ENCODE peak calls at places on chromosomes 4 and X, in seven cellular contexts. N is neural progenitor cell, Q is K562, Z is kidney, P is bronchial epithelial cell, A is GM12864, K is astrocyte. U is an unnamed sample.

GRCh38 chrX:119266364-119266995 is 30.4 kb downstream of the PGRMC1 start:
- DNase-seq in N (peak; percentile 14), Q (peak; percentile 27), Z (no peak), P (peak; percentile 7), A (no peak), K (no peak), U (peak; percentile 5)

GRCh38 chrX:9797961-9798360 is 11.7 kb downstream of the SHROOM2 start:
- DNase-seq in N (no peak), Q (no peak), Z (no peak), P (no peak), A (no peak), K (no peak), U (no peak)

GRCh38 chrX:46130246-46130645 is 415.0 kb downstream of the ZNF674 start:
- DNase-seq in N (peak; percentile 86), Q (no peak), Z (no peak), P (no peak), A (no peak), K (no peak), U (no peak)

GRCh38 chrX:3697701-3698279 is 15.7 kb downstream of the PRKX start:
- DNase-seq in N (peak; percentile 77), Q (no peak), Z (peak; percentile 96), P (peak; percentile 69), A (no peak), K (peak; percentile 75), U (peak; percentile 29)

GRCh38 chr4:78652282-78652876 is 100.8 kb downstream of the ANXA3 start:
- DNase-seq in N (no peak), Q (no peak), Z (no peak), P (no peak), A (no peak), K (peak; percentile 70), U (no peak)

GRCh38 chr4:7312691-7313090 is 120.4 kb downstream of the SORCS2 start:
- DNase-seq in N (no peak), Q (no peak), Z (peak; percentile 37), P (no peak), A (no peak), K (no peak), U (no peak)

GRCh38 chr4:86233681-86234080 is 126.2 kb downstream of the MAPK10 start:
- DNase-seq in N (no peak), Q (no peak), Z (no peak), P (peak; percentile 83), A (no peak), K (peak; percentile 93), U (no peak)

GRCh38 chrX:76220856-76221255 is 48.0 kb downstream of the PBDC1 start:
- DNase-seq in N (no peak), Q (no peak), Z (no peak), P (no peak), A (no peak), K (no peak), U (no peak)

GRCh38 chr4:169899295-169899694 is 126.9 kb downstream of the MFAP3L start:
- DNase-seq in N (no peak), Q (no peak), Z (no peak), P (peak; percentile 18), A (no peak), K (peak; percentile 87), U (no peak)

GRCh38 chr4:16579866-16580265 is 318.6 kb downstream of the LDB2 start:
- DNase-seq in N (no peak), Q (no peak), Z (no peak), P (no peak), A (no peak), K (peak; percentile 80), U (no peak)

GRCh38 chr4:100311181-100311580 is 120.9 kb upstream of the DDIT4L start:
- DNase-seq in N (peak; percentile 7), Q (no peak), Z (no peak), P (peak; percentile 50), A (no peak), K (no peak), U (peak; percentile 40)

GRCh38 chrX:123809854-123810375 is 49.9 kb upstream of the XIAP start:
- DNase-seq in N (no peak), Q (no peak), Z (no peak), P (no peak), A (no peak), K (no peak), U (no peak)

DNA sequence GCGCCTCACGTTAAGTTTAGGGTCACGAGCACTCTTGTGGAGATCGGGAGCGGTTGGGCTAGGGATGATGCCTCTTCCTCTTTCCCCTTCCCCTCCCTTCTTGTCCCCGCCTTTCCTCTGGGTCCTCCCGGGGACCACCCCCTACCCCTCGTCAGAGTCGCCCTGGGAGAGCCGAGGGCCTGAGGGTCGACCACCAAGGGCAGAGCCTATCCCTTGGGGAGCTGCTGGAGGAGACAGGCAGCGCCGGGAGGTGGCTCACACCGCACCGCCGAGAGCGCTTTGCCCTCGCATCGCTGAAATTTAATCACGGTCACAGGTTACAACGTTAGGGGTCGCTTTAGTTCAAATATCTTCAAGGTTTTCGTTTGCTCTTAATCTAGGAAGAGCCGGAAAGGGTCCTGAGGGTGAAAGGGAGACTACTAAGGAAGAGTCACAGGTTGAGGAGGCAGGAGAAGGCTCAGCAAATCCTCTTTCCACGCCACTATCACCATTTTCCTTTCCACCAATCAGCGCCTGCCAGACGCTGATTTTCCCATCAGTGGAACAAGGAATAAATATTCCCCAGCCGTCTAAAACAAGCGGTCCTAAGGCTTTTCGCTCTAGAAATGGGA is 529 bp upstream of the SNCA start:
- DNase-seq in N (peak; percentile 72), Q (peak; percentile 7), Z (peak; percentile 74), P (peak; percentile 67), A (no peak), K (peak; percentile 18), U (no peak)
- TF ChIP-seq CTCF in N (peak; percentile 47), Q (no peak), Z (no peak), P (peak; percentile 32), A (no peak), K (no peak), U (no peak)

GRCh38 chrX:33726281-33727160 is 405.6 kb downstream of the FAM47A start:
- DNase-seq in N (peak; percentile 20), Q (no peak), Z (peak; percentile 50), P (no peak), A (no peak), K (no peak), U (no peak)

GRCh38 chrX:33721927-33722326 is 410.2 kb downstream of the FAM47A start:
- DNase-seq in N (no peak), Q (no peak), Z (no peak), P (no peak), A (no peak), K (no peak), U (no peak)

GRCh38 chrX:33725556-33726232 is 406.4 kb downstream of the FAM47A start:
- DNase-seq in N (peak; percentile 72), Q (no peak), Z (peak; percentile 39), P (peak; percentile 48), A (no peak), K (no peak), U (no peak)
- H3K4me3 ChIP-seq in N (peak overlapping the region; percentile 63), Q (no peak overlapping the region), Z (peak overlapping the region; percentile 60), P (peak overlapping the region; percentile 23), A (no peak overlapping the region), K (peak overlapping the region; percentile 39), U (no peak overlapping the region)

DNA sequence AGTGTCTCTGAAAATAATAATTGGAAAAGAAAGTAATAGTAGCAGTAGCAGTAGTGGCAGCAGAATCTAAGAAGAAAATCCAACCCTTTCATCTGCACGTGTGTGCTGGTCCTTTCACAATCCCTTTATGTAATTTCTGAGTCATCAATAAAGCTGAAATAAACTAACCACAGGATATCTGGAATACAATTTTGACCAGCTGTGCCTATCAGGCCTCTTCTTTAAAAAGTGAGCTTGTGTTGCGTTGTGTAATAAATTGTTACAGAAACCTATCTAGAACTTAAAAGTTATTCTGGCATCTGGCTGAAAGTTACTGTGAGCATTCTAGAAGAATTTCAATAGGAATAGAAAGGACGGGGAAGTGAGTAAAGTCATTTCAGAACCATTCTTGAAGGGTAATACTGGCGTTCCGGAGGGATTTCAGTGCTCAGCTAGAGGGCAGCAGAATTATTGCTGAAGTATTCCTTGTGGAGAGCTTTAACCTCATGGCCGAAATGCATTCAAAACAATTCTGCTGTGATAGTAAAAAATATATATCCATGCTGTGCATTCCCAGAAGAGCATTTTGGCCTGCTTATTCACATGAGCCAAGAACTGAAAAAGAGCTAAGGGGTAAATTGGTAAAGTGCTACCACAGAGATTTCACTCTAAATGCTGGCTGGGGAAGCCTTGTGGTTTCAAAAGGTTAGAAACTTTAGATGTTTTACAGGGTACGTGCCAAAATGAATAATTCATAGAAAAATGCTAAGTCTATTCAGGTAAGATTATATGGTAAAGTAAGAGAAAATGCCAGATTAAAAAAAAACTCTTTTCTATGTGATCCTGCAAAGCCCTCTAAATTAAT is 260.6 kb downstream of the NKX6-1 start:
- DNase-seq in N (no peak), Q (no peak), Z (no peak), P (peak; percentile 38), A (no peak), K (peak; percentile 68), U (no peak)
- TF ChIP-seq CTCF in N (peak; percentile 11), Q (no peak), Z (no peak), P (no peak), A (no peak), K (peak; percentile 7), U (no peak)

GRCh38 chr4:176339936-176340761 is 20.4 kb downstream of the SPCS3 start:
- DNase-seq in N (no peak), Q (no peak), Z (no peak), P (peak; percentile 7), A (no peak), K (no peak), U (no peak)

GRCh38 chr4:176340871-176341685 is 21.3 kb downstream of the SPCS3 start:
- DNase-seq in N (peak; percentile 55), Q (peak; percentile 40), Z (no peak), P (peak; percentile 40), A (no peak), K (no peak), U (peak; percentile 61)

GRCh38 chr4:176343286-176343685 is 23.5 kb downstream of the SPCS3 start:
- DNase-seq in N (no peak), Q (no peak), Z (peak; percentile 53), P (no peak), A (no peak), K (no peak), U (no peak)

DNA sequence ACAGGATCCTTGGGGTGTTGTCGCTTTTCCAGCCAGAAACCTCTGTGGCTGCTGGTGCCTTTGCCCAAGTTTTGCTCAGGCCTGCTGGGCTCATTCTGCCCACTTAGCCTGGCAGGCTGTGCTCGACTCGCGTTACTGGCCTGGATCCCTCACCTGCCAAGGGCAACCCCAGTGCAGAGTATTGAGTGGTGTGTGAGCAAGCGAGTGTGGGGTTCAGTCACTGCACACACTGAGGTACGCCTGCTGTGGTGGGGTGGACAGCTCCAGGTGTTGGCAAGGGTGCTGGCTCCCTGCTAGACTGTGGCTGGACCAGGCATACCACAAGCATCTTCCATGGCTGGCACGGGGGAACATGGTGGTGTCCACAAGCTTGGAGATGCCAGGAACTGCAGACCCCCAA is 22.6 kb downstream of the SPCS3 start:
- DNase-seq in N (no peak), Q (no peak), Z (peak; percentile 45), P (no peak), A (no peak), K (no peak), U (no peak)
- H3K4me3 ChIP-seq in N (no peak overlapping the region), Q (no peak overlapping the region), Z (no peak overlapping the region), P (no peak overlapping the region), A (no peak overlapping the region), K (no peak overlapping the region), U (no peak overlapping the region)

GRCh38 chr4:88706574-88706973 is 8.9 kb upstream of the NAP1L5 start:
- DNase-seq in N (peak; percentile 45), Q (no peak), Z (peak; percentile 66), P (peak; percentile 33), A (no peak), K (peak; percentile 58), U (no peak)
- TF ChIP-seq CTCF in N (peak; percentile 56), Q (peak; percentile 48), Z (peak; percentile 84), P (peak; percentile 47), A (no peak), K (peak; percentile 52), U (no peak)

GRCh38 chr4:140343303-140343702 is 30.1 kb upstream of the SCOC start:
- DNase-seq in N (no peak), Q (no peak), Z (peak; percentile 87), P (peak; percentile 61), A (no peak), K (no peak), U (peak; percentile 6)
- H3K4me3 ChIP-seq in N (no peak overlapping the region), Q (no peak overlapping the region), Z (peak overlapping the region; percentile 54), P (no peak overlapping the region), A (no peak overlapping the region), K (no peak overlapping the region), U (no peak overlapping the region)

U was measured in GM12865.